ENCODE peak calls at places on chromosomes 1 and 21, in seven cellular contexts. M is DMS153; J is cardiac muscle cell; S is activated gamma-delta T cell treated with Interleukin-2 at 50 U/mL for 16 hours; G is stimulated activated CD8-positive, alpha-beta memory T cell treated with anti-CD3 and anti-CD28 coated beads, Interleukin-12 subunit alpha, Interleukin-12 subunit beta, amount 100 ng/mL, for 4 hours; F is astrocyte of the cerebellum; C is substantia nigra. U is an unnamed sample.

GRCh38 chr1:92701147-92701546 is 83.8 kb downstream of the EVI5 start:
- DNase-seq in M (no peak), F (no peak), S (no peak), G (no peak), C (no peak), J (peak), U (no peak)

GRCh38 chr1:231949277-231950122 is 322.9 kb downstream of the DISC1 start:
- DNase-seq in F (no peak), C (no peak), J (no peak), G (no peak), S (no peak), M (no peak), U (no peak)

GRCh38 chr1:219772265-219773036 is 155.9 kb downstream of the SLC30A10 start:
- DNase-seq in G (no peak), J (no peak), S (no peak), C (no peak), M (no peak), F (no peak), U (no peak)

GRCh38 chr1:41315482-41315823 is 45.8 kb upstream of the FOXO6 start:
- DNase-seq in J (peak), S (no peak), C (no peak), G (no peak), M (no peak), F (no peak), U (no peak)

GRCh38 chr1:188117436-188117835 is 1288.7 kb downstream of the PLA2G4A start:
- DNase-seq in M (no peak), C (no peak), J (no peak), F (no peak), G (no peak), S (no peak), U (no peak)

GRCh38 chr1:112359961-112360767 is 35.9 kb upstream of the CTTNBP2NL start:
- DNase-seq in J (peak), C (peak), M (no peak), G (no peak), S (no peak), F (no peak), U (no peak)

GRCh38 chr1:26010800-26011199 is 10.8 kb upstream of the EXTL1 start:
- DNase-seq in C (no peak), G (no peak), M (no peak), S (no peak), F (no peak), J (no peak), U (no peak)

GRCh38 chr1:236345728-236346127 is 48.4 kb upstream of the EDARADD start:
- DNase-seq in M (no peak), G (no peak), S (no peak), J (peak), C (no peak), F (no peak), U (no peak)

GRCh38 chr21:16928439-16928838 is 584.4 kb upstream of the CXADR start:
- DNase-seq in S (no peak), C (no peak), G (no peak), M (no peak), F (no peak), J (no peak), U (no peak)

GRCh38 chr1:69671363-69672010 is 103.8 kb downstream of the LRRC7 start:
- DNase-seq in C (no peak), G (no peak), S (no peak), F (no peak), J (no peak), M (peak), U (no peak)

GRCh38 chr1:158146739-158147138 is 34.0 kb upstream of the CD1D start:
- DNase-seq in G (no peak), M (no peak), J (no peak), F (no peak), C (no peak), S (no peak), U (no peak)

GRCh38 chr1:145990249-145991097 is 5.9 kb downstream of the TXNIP start:
- DNase-seq in M (peak), C (no peak), F (no peak), J (peak), S (no peak), G (no peak), U (no peak)

GRCh38 chr1:241507189-241507820 is 12.2 kb downstream of the FH start:
- DNase-seq in S (no peak), F (no peak), J (peak), C (no peak), G (no peak), M (no peak), U (no peak)

GRCh38 chr1:199081739-199082138 is 442.9 kb downstream of the PTPRC start:
- DNase-seq in S (no peak), F (no peak), C (no peak), G (no peak), M (no peak), J (no peak), U (no peak)

GRCh38 chr1:51518730-51519047 is 377 bp downstream of the EPS15 start:
- DNase-seq in C (no peak), S (peak), G (peak), M (peak), F (no peak), J (no peak), U (peak)

GRCh38 chr1:65255088-65256050 is 54.0 kb upstream of the DNAJC6 start:
- DNase-seq in J (no peak), C (peak), S (no peak), M (no peak), F (no peak), G (no peak), U (no peak)